ENCODE peak calls at places on chromosomes 1 and 21, in seven cellular contexts. One of them, this sample, is unnamed.

GRCh38 chr1:214002060-214002459 is 14.3 kb downstream of the PROX1 start:
- DNase-seq in mesendoderm: no peak
- DNase-seq in mesenchymal stem cell: no peak
- DNase-seq in IMR-90: no peak
- DNase-seq in H1: no peak
- DNase-seq in H9: no peak
- DNase-seq in neuronal stem cell: no peak
- DNase-seq in this sample: no peak

GRCh38 chr1:178019622-178020021 is 49.8 kb upstream of the SEC16B start:
- DNase-seq in H9: no peak
- DNase-seq in IMR-90: no peak
- DNase-seq in mesenchymal stem cell: no peak
- DNase-seq in H1: no peak
- DNase-seq in neuronal stem cell: no peak
- DNase-seq in mesendoderm: no peak
- DNase-seq in this sample: no peak

GRCh38 chr1:101025680-101026393 is at the start of gene DPH5:
- DNase-seq in mesenchymal stem cell: peak; percentile 95
- DNase-seq in H9: peak; percentile 91
- DNase-seq in neuronal stem cell: peak; percentile 85
- DNase-seq in mesendoderm: peak; percentile 96
- DNase-seq in IMR-90: peak; percentile 91
- DNase-seq in H1: peak; percentile 91
- DNase-seq in this sample: peak; percentile 88

GRCh38 chr1:180231506-180232420 is 1.7 kb downstream of the LHX4 start:
- DNase-seq in H9: peak; percentile 76
- DNase-seq in neuronal stem cell: no peak
- DNase-seq in mesenchymal stem cell: peak; percentile 53
- DNase-seq in H1: peak; percentile 77
- DNase-seq in mesendoderm: peak; percentile 74
- DNase-seq in IMR-90: peak; percentile 45
- DNase-seq in this sample: peak; percentile 42

GRCh38 chr1:201791775-201792166 is 37.2 kb upstream of the IPO9 start:
- DNase-seq in mesendoderm: no peak
- DNase-seq in H1: no peak
- DNase-seq in mesenchymal stem cell: peak; percentile 77
- DNase-seq in neuronal stem cell: no peak
- DNase-seq in IMR-90: peak; percentile 63
- DNase-seq in H9: no peak
- DNase-seq in this sample: no peak

GRCh38 chr1:23097316-23097715 is 71.3 kb downstream of the LUZP1 start:
- DNase-seq in mesenchymal stem cell: peak; percentile 39
- DNase-seq in H1: no peak
- DNase-seq in neuronal stem cell: no peak
- DNase-seq in IMR-90: peak; percentile 21
- DNase-seq in H9: no peak
- DNase-seq in mesendoderm: no peak
- DNase-seq in this sample: peak; percentile 95

GRCh38 chr1:5312299-5312686 is 657.9 kb downstream of the AJAP1 start:
- DNase-seq in H1: no peak
- DNase-seq in neuronal stem cell: no peak
- DNase-seq in mesendoderm: no peak
- DNase-seq in mesenchymal stem cell: no peak
- DNase-seq in H9: no peak
- DNase-seq in IMR-90: no peak
- DNase-seq in this sample: no peak

GRCh38 chr21:39604951-39605350 is 7.8 kb upstream of the B3GALT5 start:
- DNase-seq in H1: no peak
- DNase-seq in neuronal stem cell: no peak
- DNase-seq in IMR-90: no peak
- DNase-seq in mesendoderm: no peak
- DNase-seq in mesenchymal stem cell: no peak
- DNase-seq in H9: no peak
- DNase-seq in this sample: no peak

GRCh38 chr1:3135073-3135745 is 66.2 kb downstream of the PRDM16 start:
- DNase-seq in mesenchymal stem cell: no peak
- DNase-seq in H9: no peak
- DNase-seq in H1: peak; percentile 55
- DNase-seq in neuronal stem cell: no peak
- DNase-seq in mesendoderm: peak; percentile 7
- DNase-seq in IMR-90: no peak
- DNase-seq in this sample: no peak
- H2AK5ac ChIP-seq in mesenchymal stem cell: no peak overlapping the region
- H2AK5ac ChIP-seq in H9: no peak overlapping the region
- H2AK5ac ChIP-seq in H1: no peak overlapping the region
- H2AK5ac ChIP-seq in neuronal stem cell: peak overlapping the region; percentile 98
- H2AK5ac ChIP-seq in mesendoderm: no peak overlapping the region
- H2AK5ac ChIP-seq in IMR-90: no peak overlapping the region
- H2AK5ac ChIP-seq in this sample: no peak overlapping the region

GRCh38 chr1:34794001-34794789 is 1.4 kb downstream of the GJA4 start:
- DNase-seq in H1: no peak
- DNase-seq in neuronal stem cell: no peak
- DNase-seq in IMR-90: no peak
- DNase-seq in H9: no peak
- DNase-seq in mesenchymal stem cell: no peak
- DNase-seq in mesendoderm: no peak
- DNase-seq in this sample: no peak

GRCh38 chr1:34795916-34796315 is 3.1 kb downstream of the GJA4 start:
- DNase-seq in IMR-90: no peak
- DNase-seq in H1: no peak
- DNase-seq in neuronal stem cell: no peak
- DNase-seq in mesenchymal stem cell: no peak
- DNase-seq in mesendoderm: no peak
- DNase-seq in H9: no peak
- DNase-seq in this sample: no peak

GRCh38 chr1:34794790-34795180 is 2.0 kb downstream of the GJA4 start:
- DNase-seq in mesendoderm: no peak
- DNase-seq in neuronal stem cell: no peak
- DNase-seq in H9: no peak
- DNase-seq in H1: no peak
- DNase-seq in mesenchymal stem cell: no peak
- DNase-seq in IMR-90: no peak
- DNase-seq in this sample: no peak

GRCh38 chr1:34800214-34800613 is 7.4 kb downstream of the GJA4 start:
- DNase-seq in H1: peak; percentile 29
- DNase-seq in IMR-90: peak; percentile 14
- DNase-seq in H9: no peak
- DNase-seq in mesenchymal stem cell: no peak
- DNase-seq in neuronal stem cell: no peak
- DNase-seq in mesendoderm: no peak
- DNase-seq in this sample: no peak

DNA sequence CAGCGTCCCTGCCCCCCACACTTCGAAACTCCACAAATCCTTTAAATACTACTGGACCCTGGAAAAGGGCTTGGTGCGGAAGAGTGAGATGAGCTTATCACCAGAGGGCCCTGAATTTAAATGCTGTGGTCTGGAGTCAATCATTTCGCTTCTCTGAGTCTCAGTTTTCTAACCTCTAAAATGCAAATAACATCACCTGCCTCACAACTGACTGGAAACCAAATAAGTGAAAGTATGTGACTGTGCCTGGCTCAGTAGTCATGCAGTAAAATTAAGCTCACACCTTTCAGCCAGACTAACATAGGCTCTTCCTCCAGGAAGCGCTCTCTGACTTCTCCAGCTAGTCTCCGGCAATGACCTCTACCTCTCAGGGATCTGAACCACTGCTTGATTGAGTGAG is 4.2 kb downstream of the GJA4 start:
- DNase-seq in H1: no peak
- DNase-seq in mesenchymal stem cell: no peak
- DNase-seq in H9: no peak
- DNase-seq in neuronal stem cell: no peak
- DNase-seq in mesendoderm: peak; percentile 10
- DNase-seq in IMR-90: no peak
- DNase-seq in this sample: no peak
- H2AK5ac ChIP-seq in H1: no peak overlapping the region
- H2AK5ac ChIP-seq in mesenchymal stem cell: no peak overlapping the region
- H2AK5ac ChIP-seq in H9: no peak overlapping the region
- H2AK5ac ChIP-seq in neuronal stem cell: no peak overlapping the region
- H2AK5ac ChIP-seq in mesendoderm: no peak overlapping the region
- H2AK5ac ChIP-seq in IMR-90: no peak overlapping the region
- H2AK5ac ChIP-seq in this sample: no peak overlapping the region

GRCh38 chr1:233061265-233061664 is 110.9 kb downstream of the NTPCR start:
- DNase-seq in neuronal stem cell: no peak
- DNase-seq in mesenchymal stem cell: no peak
- DNase-seq in mesendoderm: no peak
- DNase-seq in H9: no peak
- DNase-seq in H1: no peak
- DNase-seq in IMR-90: no peak
- DNase-seq in this sample: no peak

GRCh38 chr1:233065655-233066054 is 115.2 kb downstream of the NTPCR start:
- DNase-seq in neuronal stem cell: no peak
- DNase-seq in mesendoderm: peak; percentile 53
- DNase-seq in H9: no peak
- DNase-seq in IMR-90: no peak
- DNase-seq in H1: no peak
- DNase-seq in mesenchymal stem cell: no peak
- DNase-seq in this sample: no peak

GRCh38 chr1:233066087-233066486 is 115.7 kb downstream of the NTPCR start:
- DNase-seq in H9: no peak
- DNase-seq in mesenchymal stem cell: no peak
- DNase-seq in IMR-90: no peak
- DNase-seq in neuronal stem cell: no peak
- DNase-seq in H1: no peak
- DNase-seq in mesendoderm: peak; percentile 28
- DNase-seq in this sample: no peak

GRCh38 chr1:233063462-233063861 is 113.1 kb downstream of the NTPCR start:
- DNase-seq in H9: no peak
- DNase-seq in mesenchymal stem cell: no peak
- DNase-seq in IMR-90: no peak
- DNase-seq in neuronal stem cell: no peak
- DNase-seq in H1: no peak
- DNase-seq in mesendoderm: no peak
- DNase-seq in this sample: no peak

DNA sequence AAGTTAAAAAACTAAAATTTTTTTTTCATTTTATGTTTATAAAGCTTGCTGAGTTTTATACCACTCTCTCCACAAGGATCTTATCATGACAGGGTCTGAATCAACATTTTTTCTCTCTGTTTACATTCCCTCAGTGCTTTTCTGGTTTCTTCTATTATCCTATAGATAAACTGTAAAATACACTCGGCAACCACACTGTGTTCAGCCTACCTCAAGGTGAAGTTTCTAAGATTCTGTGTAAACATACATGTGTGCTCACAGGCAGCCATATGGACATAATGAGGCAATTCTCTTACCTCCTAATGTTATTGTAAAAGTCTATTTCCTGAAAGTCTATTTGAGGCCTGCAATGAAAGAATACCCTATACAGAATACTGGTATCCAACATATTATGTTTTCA is 114.6 kb downstream of the NTPCR start:
- DNase-seq in mesenchymal stem cell: peak; percentile 28
- DNase-seq in IMR-90: peak; percentile 84
- DNase-seq in H1: no peak
- DNase-seq in neuronal stem cell: no peak
- DNase-seq in mesendoderm: no peak
- DNase-seq in H9: no peak
- DNase-seq in this sample: no peak
- H2AK5ac ChIP-seq in mesenchymal stem cell: no peak overlapping the region
- H2AK5ac ChIP-seq in IMR-90: no peak overlapping the region
- H2AK5ac ChIP-seq in H1: no peak overlapping the region
- H2AK5ac ChIP-seq in neuronal stem cell: no peak overlapping the region
- H2AK5ac ChIP-seq in mesendoderm: no peak overlapping the region
- H2AK5ac ChIP-seq in H9: no peak overlapping the region
- H2AK5ac ChIP-seq in this sample: no peak overlapping the region

DNA sequence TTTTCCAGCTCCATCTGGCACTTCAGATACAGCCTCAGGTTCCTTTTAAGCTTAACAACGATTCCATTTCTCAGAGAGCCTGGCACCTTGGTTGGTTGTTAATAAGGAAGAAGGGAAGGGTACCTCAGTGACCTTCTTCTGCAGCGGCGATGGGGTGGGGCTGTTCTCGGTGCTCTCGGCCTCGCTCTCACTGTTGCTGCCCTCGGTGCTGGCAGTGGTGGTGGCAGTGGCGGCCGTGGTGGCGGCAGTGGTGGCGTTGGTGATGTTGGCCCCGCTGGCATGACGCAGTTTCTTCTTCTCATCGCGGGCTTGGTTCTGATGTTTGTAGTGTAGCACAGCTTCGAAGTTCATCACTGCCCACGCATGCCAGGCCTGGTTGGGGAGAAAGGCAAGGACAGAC is 30.7 kb upstream of the EXOSC10 start:
- DNase-seq in mesendoderm: no peak
- DNase-seq in H1: no peak
- DNase-seq in neuronal stem cell: no peak
- DNase-seq in H9: no peak
- DNase-seq in IMR-90: no peak
- DNase-seq in mesenchymal stem cell: no peak
- DNase-seq in this sample: no peak
- H2AK5ac ChIP-seq in mesendoderm: no peak overlapping the region
- H2AK5ac ChIP-seq in H1: no peak overlapping the region
- H2AK5ac ChIP-seq in neuronal stem cell: no peak overlapping the region
- H2AK5ac ChIP-seq in H9: no peak overlapping the region
- H2AK5ac ChIP-seq in IMR-90: no peak overlapping the region
- H2AK5ac ChIP-seq in mesenchymal stem cell: no peak overlapping the region
- H2AK5ac ChIP-seq in this sample: no peak overlapping the region

DNA sequence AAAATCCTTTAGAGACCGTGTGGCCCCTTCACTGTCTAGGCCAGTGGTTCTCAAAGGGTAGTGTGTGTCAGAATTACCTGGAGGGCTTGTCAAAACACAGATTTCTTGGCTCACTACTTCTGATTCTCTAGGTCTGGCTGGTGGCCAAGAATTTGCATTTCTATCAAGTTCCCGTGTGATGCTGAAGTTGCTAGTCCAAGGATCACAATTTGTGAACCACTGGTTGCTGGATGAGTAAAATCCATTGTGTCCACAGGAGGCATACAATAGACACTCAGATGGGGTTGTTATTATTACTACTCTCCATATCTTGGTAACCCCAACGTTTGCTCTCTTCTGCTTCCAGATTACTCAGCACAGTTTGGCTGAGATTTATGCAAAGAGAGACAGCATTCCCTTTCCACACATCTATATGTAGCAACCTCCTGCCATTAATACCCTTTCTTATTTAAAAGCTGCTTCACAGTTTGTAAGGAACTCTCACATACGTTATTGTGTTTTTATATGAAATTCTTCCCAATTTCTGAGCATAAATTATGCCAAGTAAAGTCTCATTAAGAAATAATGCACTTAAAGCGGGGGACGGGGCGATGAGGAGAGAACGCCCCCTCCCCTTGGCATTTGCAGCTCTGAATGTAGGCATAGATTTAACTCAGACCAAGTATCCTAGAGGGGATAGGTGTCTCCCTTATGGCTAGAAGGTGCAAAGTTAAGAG is 720 bp upstream of the TMCC2 start:
- DNase-seq in neuronal stem cell: no peak
- DNase-seq in IMR-90: peak; percentile 43
- DNase-seq in mesendoderm: no peak
- DNase-seq in H9: no peak
- DNase-seq in mesenchymal stem cell: peak; percentile 33
- DNase-seq in H1: no peak
- DNase-seq in this sample: no peak
- H2AK5ac ChIP-seq in neuronal stem cell: no peak overlapping the region
- H2AK5ac ChIP-seq in IMR-90: no peak overlapping the region
- H2AK5ac ChIP-seq in mesendoderm: no peak overlapping the region
- H2AK5ac ChIP-seq in H9: no peak overlapping the region
- H2AK5ac ChIP-seq in mesenchymal stem cell: no peak overlapping the region
- H2AK5ac ChIP-seq in H1: peak overlapping the region; percentile 10
- H2AK5ac ChIP-seq in this sample: no peak overlapping the region